ENCODE peak calls at places on chromosomes 3 and 15, in nine cellular contexts. G is ovary, K is heart left ventricle, B is Peyer's patch, A is stomach, W is A549, I is IMR-90, T is HCT116, N is transverse colon. F is an unnamed sample.
A peak's percentile ranks its signal among the peaks of the same experiment; 100 is the strongest.

GRCh38 chr3:107367353-107367752 is 9.9 kb upstream of the CCDC54 start:
- DNase-seq in A (no peak), I (peak; percentile 88), W (peak; percentile 62), G (peak; percentile 9), T (peak; percentile 6), N (no peak), B (no peak), K (no peak), F (no peak)

GRCh38 chr3:107077391-107077790 is 299.8 kb upstream of the CCDC54 start:
- DNase-seq in G (no peak), W (no peak), K (no peak), T (no peak), N (no peak), B (no peak), I (no peak), A (no peak), F (no peak)

GRCh38 chr3:50008931-50009330 is 69.0 kb downstream of the RBM6 start:
- DNase-seq in G (no peak), K (no peak), N (no peak), W (peak; percentile 4), I (peak; percentile 58), T (no peak), A (no peak), B (no peak), F (no peak)

GRCh38 chr3:64122476-64122875 is 99.2 kb upstream of the PSMD6 start:
- DNase-seq in K (peak; percentile 70), W (no peak), N (no peak), G (no peak), I (no peak), T (no peak), B (no peak), A (no peak), F (no peak)

GRCh38 chr3:46898321-46899150 is 21.0 kb downstream of the PTH1R start:
- DNase-seq in N (no peak), W (no peak), B (no peak), G (no peak), K (peak; percentile 35), I (no peak), A (no peak), T (no peak), F (no peak)

GRCh38 chr3:192899540-192899982 is 18.1 kb downstream of the MB21D2 start:
- DNase-seq in A (no peak), B (no peak), T (no peak), K (no peak), N (no peak), G (no peak), I (peak; percentile 91), W (peak; percentile 64), F (no peak)

GRCh38 chr15:62306851-62307504 is 141.9 kb upstream of the C2CD4B start:
- DNase-seq in N (peak; percentile 44), W (peak; percentile 88), B (no peak), K (peak; percentile 69), G (peak; percentile 21), T (peak; percentile 68), I (peak; percentile 67), A (peak; percentile 64), F (peak; percentile 28)

GRCh38 chr3:193396451-193397244 is 18.1 kb upstream of the ATP13A5 start:
- DNase-seq in N (no peak), B (no peak), A (no peak), W (no peak), T (no peak), I (no peak), K (no peak), G (no peak), F (no peak)

GRCh38 chr15:52805351-52806283 is 15.5 kb upstream of the ONECUT1 start:
- DNase-seq in K (no peak), T (no peak), N (no peak), B (no peak), W (no peak), I (no peak), A (no peak), G (no peak), F (peak; percentile 71)

GRCh38 chr3:156744631-156745030 is 70.2 kb downstream of the TIPARP start:
- DNase-seq in B (no peak), N (no peak), I (no peak), G (no peak), T (no peak), K (no peak), A (no peak), W (no peak), F (no peak)

GRCh38 chr15:67080118-67080899 is 14.9 kb downstream of the SMAD3 start:
- DNase-seq in T (no peak), B (no peak), I (peak; percentile 66), W (no peak), N (no peak), G (peak; percentile 73), A (peak; percentile 63), K (peak; percentile 52), F (no peak)
- TF ChIP-seq POLR2A in T (no peak), B (no peak), I (peak; percentile 34), W (no peak), N (no peak), G (no peak), A (no peak), K (no peak), F (no peak)

GRCh38 chr3:66989860-66990696 is 8.0 kb upstream of the KBTBD8 start:
- DNase-seq in K (no peak), N (no peak), T (peak; percentile 29), G (no peak), W (peak; percentile 63), I (no peak), A (no peak), B (peak; percentile 38), F (no peak)
- TF ChIP-seq CTCF in K (no peak), N (no peak), T (peak; percentile 56), G (no peak), W (no peak), I (peak; percentile 14), A (no peak), B (peak; percentile 31), F (no peak)

GRCh38 chr3:9386501-9387321 is 10.7 kb upstream of the SETD5 start:
- DNase-seq in I (no peak), A (no peak), B (no peak), G (no peak), T (no peak), W (no peak), N (no peak), K (no peak), F (no peak)
- TF ChIP-seq POLR2A in I (no peak), A (no peak), B (no peak), G (no peak), T (no peak), W (no peak), N (no peak), K (no peak), F (no peak)

GRCh38 chr15:60674704-60675405 is 195.9 kb upstream of the ICE2 start:
- DNase-seq in G (no peak), T (no peak), W (no peak), A (no peak), N (no peak), I (peak; percentile 46), B (no peak), K (no peak), F (no peak)

GRCh38 chr15:60673918-60674558 is 195.1 kb upstream of the ICE2 start:
- DNase-seq in A (peak; percentile 43), W (peak; percentile 58), T (peak; percentile 43), B (no peak), K (no peak), N (peak; percentile 51), I (peak; percentile 96), G (peak; percentile 30), F (peak; percentile 84)

GRCh38 chr15:60673156-60673555 is 194.2 kb upstream of the ICE2 start:
- DNase-seq in A (no peak), T (no peak), K (no peak), G (no peak), W (no peak), B (no peak), I (no peak), N (no peak), F (no peak)

GRCh38 chr15:60669351-60669750 is 190.4 kb upstream of the ICE2 start:
- DNase-seq in K (no peak), T (no peak), W (no peak), B (no peak), G (no peak), N (no peak), I (no peak), A (no peak), F (no peak)

GRCh38 chr15:60672400-60672799 is 193.5 kb upstream of the ICE2 start:
- DNase-seq in T (no peak), A (no peak), W (no peak), G (no peak), B (no peak), K (no peak), N (no peak), I (no peak), F (no peak)
- TF ChIP-seq CTCF in T (no peak), A (no peak), W (no peak), G (no peak), B (no peak), K (no peak), N (no peak), I (no peak), F (no peak)

DNA sequence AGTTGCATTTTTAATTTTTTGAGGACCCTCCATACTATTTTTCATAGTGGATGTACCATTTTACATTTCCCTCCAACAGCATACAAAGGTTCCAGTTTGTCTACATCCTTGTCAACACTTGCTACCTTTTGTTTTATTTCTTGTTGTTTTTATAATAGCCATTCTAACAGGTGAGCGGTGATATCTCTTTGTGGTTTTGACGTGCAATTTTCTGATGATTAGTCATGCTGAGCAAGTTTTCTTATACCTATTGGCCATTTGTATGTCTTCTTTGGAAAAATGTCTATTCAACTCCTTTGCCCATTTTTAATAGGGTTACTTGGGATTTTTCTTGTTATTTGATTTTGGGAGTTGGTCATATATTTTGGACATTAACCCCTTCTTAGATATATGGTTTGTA is 187.0 kb downstream of the CDIN1 start:
- DNase-seq in T (no peak), B (no peak), W (no peak), K (no peak), I (no peak), G (no peak), N (no peak), A (no peak), F (no peak)
- TF ChIP-seq POLR2A in T (no peak), B (no peak), W (no peak), K (no peak), I (no peak), G (no peak), N (no peak), A (no peak), F (no peak)

DNA sequence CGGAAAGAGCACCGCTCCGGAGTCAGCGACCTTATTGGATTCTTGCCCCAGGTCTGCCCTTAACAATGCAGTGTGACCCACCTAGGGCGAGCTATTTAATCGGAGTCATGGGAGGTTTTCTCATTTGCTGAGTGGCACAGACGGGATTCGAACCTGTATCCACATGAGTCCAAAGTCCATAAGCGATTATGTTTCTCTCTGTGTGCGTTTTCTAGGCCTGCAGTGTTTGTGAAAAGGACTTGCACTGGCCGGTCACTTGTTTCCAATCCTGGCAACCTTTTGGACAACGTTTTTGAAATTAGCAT is 686 bp upstream of the HDGFL3 start:
- DNase-seq in G (no peak), W (peak; percentile 65), I (no peak), A (no peak), N (peak; percentile 9), K (no peak), T (no peak), B (no peak), F (no peak)
- TF ChIP-seq CTCF in G (no peak), W (peak; percentile 0), I (no peak), A (no peak), N (no peak), K (no peak), T (no peak), B (no peak), F (no peak)